ENCODE peak calls at places on chromosome 15, in eight cellular contexts. U is endothelial cell of umbilical vein, E is HepG2, A is mammary epithelial cell, T is HCT116, Z is fibroblast of lung, V is GM23248, S is H1. O is an unnamed sample.

GRCh38 chr15:63945005-63945788 is 101.1 kb downstream of the DAPK2 start:
- DNase-seq in U (peak; percentile 54), T (peak; percentile 24), S (no peak), A (peak; percentile 61), Z (peak; percentile 36), V (peak; percentile 72), E (peak; percentile 48), O (no peak)

GRCh38 chr15:63292771-63293170 is 15.4 kb downstream of the APH1B start:
- DNase-seq in E (no peak), A (no peak), V (peak; percentile 47), S (no peak), U (no peak), Z (peak; percentile 17), T (no peak), O (no peak)

GRCh38 chr15:85831415-85832113 is 36.8 kb upstream of the KLHL25 start:
- DNase-seq in E (peak; percentile 47), V (peak; percentile 77), U (peak; percentile 49), T (peak; percentile 37), S (no peak), Z (peak; percentile 34), A (peak; percentile 25), O (peak; percentile 30)

GRCh38 chr15:59300618-59301139 is 72.0 kb downstream of the MYO1E start:
- DNase-seq in A (no peak), U (no peak), E (no peak), T (no peak), Z (no peak), S (no peak), V (no peak), O (no peak)

GRCh38 chr15:80325206-80325605 is 73.2 kb upstream of the CTXND1 start:
- DNase-seq in E (no peak), U (no peak), Z (no peak), S (no peak), V (no peak), A (no peak), T (no peak), O (no peak)

GRCh38 chr15:45157974-45158373 is 28.2 kb downstream of the DUOX1 start:
- DNase-seq in V (peak; percentile 97), S (no peak), Z (peak; percentile 93), E (no peak), A (peak; percentile 94), U (no peak), T (no peak), O (peak; percentile 91)

GRCh38 chr15:39670687-39671086 is 89.8 kb downstream of the THBS1 start:
- DNase-seq in T (no peak), Z (no peak), V (no peak), E (no peak), U (no peak), A (no peak), S (no peak), O (no peak)

GRCh38 chr15:26891448-26891881 is 24.6 kb downstream of the GABRA5 start:
- DNase-seq in E (peak; percentile 36), A (peak; percentile 41), Z (peak; percentile 72), U (peak; percentile 46), V (peak; percentile 77), T (no peak), S (peak; percentile 62), O (peak; percentile 61)

GRCh38 chr15:76802411-76802810 is 102.7 kb downstream of the SCAPER start:
- DNase-seq in T (no peak), E (no peak), A (no peak), U (no peak), Z (no peak), S (no peak), V (no peak), O (no peak)

GRCh38 chr15:67241132-67241855 is 13.2 kb downstream of the AAGAB start:
- DNase-seq in Z (no peak), T (no peak), S (no peak), U (no peak), E (no peak), A (peak; percentile 14), V (no peak), O (no peak)

GRCh38 chr15:100169615-100170279 is 172.0 kb downstream of the ADAMTS17 start:
- DNase-seq in A (no peak), Z (no peak), E (no peak), S (no peak), V (no peak), T (no peak), U (no peak), O (no peak)

GRCh38 chr15:58529041-58529440 is 97.2 kb downstream of the LIPC start:
- DNase-seq in A (no peak), E (no peak), Z (no peak), S (no peak), V (no peak), T (no peak), U (peak; percentile 29), O (no peak)

GRCh38 chr15:90401499-90401898 is 13.5 kb downstream of the IQGAP1 start:
- DNase-seq in E (no peak), V (no peak), T (no peak), A (no peak), S (no peak), Z (no peak), U (peak; percentile 32), O (no peak)

GRCh38 chr15:78629716-78630065 is 8.9 kb upstream of the CHRNA3 start:
- DNase-seq in Z (no peak), V (no peak), E (no peak), T (no peak), A (no peak), S (no peak), U (no peak), O (no peak)

GRCh38 chr15:79370716-79371115 is 59.8 kb downstream of the TMED3 start:
- DNase-seq in U (no peak), A (no peak), E (no peak), S (no peak), Z (peak; percentile 90), V (peak; percentile 51), T (no peak), O (peak; percentile 90)

GRCh38 chr15:65033659-65034269 is 4.3 kb upstream of the MTFMT start:
- DNase-seq in S (no peak), U (peak; percentile 38), E (peak; percentile 63), Z (peak; percentile 40), V (peak; percentile 79), T (peak; percentile 31), A (peak; percentile 27), O (peak; percentile 22)

GRCh38 chr15:69036856-69037255 is 22.4 kb downstream of the NOX5 start:
- DNase-seq in Z (no peak), A (no peak), E (no peak), V (no peak), T (no peak), S (no peak), U (no peak), O (no peak)

GRCh38 chr15:62359416-62359815 is 194.3 kb upstream of the C2CD4B start:
- DNase-seq in A (no peak), V (peak; percentile 24), Z (no peak), T (no peak), E (no peak), S (no peak), U (no peak), O (no peak)

GRCh38 chr15:100945006-100945405 is 25.8 kb downstream of the LRRK1 start:
- DNase-seq in S (no peak), T (no peak), U (no peak), A (no peak), V (no peak), Z (no peak), E (no peak), O (no peak)

GRCh38 chr15:67927501-67928156 is 87.8 kb upstream of the RNU6-1 start:
- DNase-seq in V (peak; percentile 31), S (no peak), A (no peak), U (no peak), Z (peak; percentile 98), T (no peak), E (no peak), O (peak; percentile 96)

GRCh38 chr15:40776537-40777141 is 6.9 kb downstream of the C15orf62 start:
- DNase-seq in V (peak; percentile 96), S (no peak), Z (peak; percentile 80), U (no peak), T (no peak), A (peak; percentile 89), E (no peak), O (peak; percentile 71)

GRCh38 chr15:42687740-42688139 is 49.2 kb downstream of the CDAN1 start:
- DNase-seq in E (no peak), Z (no peak), S (no peak), V (no peak), T (no peak), U (no peak), A (no peak), O (no peak)

GRCh38 chr15:64003182-64003581 is 43.1 kb downstream of the DAPK2 start:
- DNase-seq in U (no peak), Z (no peak), A (no peak), T (no peak), V (no peak), E (no peak), S (no peak), O (no peak)

GRCh38 chr15:75723171-75723846 is 10.7 kb upstream of the CSPG4 start:
- DNase-seq in E (no peak), V (peak; percentile 36), A (peak; percentile 63), S (no peak), T (no peak), Z (no peak), U (no peak), O (no peak)
- H3K9ac ChIP-seq in E (peak overlapping the region; percentile 82), V (peak overlapping the region; percentile 68), A (peak overlapping the region; percentile 68), S (no peak overlapping the region), T (no peak overlapping the region), Z (no peak overlapping the region), U (peak overlapping the region; percentile 14), O (peak overlapping the region; percentile 73)

DNA sequence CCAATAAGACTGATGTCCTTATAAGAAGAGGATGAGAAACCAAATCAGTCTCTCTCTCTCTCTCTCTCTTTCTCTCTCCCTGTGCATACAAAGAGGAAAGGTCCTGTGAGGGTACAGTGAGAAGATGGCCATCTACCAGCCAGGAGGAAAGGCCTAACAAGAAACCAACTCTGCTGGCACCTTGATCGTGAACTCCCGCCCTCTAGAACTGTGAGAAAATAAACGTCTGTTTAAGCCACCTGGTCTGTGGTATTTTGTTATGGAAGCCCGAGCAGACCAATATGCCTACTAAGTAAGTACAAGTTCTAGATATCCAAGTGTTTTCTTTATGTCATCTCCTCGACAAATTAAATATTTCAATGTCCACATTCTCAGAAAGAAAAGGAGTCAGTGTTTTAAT is 44.9 kb upstream of the TMC3 start:
- DNase-seq in S (no peak), T (no peak), Z (no peak), A (no peak), U (no peak), V (no peak), E (no peak), O (no peak)
- TF ChIP-seq EZH2 in S (no peak), T (no peak), Z (no peak), A (no peak), U (no peak), V (no peak), E (no peak), O (no peak)

DNA sequence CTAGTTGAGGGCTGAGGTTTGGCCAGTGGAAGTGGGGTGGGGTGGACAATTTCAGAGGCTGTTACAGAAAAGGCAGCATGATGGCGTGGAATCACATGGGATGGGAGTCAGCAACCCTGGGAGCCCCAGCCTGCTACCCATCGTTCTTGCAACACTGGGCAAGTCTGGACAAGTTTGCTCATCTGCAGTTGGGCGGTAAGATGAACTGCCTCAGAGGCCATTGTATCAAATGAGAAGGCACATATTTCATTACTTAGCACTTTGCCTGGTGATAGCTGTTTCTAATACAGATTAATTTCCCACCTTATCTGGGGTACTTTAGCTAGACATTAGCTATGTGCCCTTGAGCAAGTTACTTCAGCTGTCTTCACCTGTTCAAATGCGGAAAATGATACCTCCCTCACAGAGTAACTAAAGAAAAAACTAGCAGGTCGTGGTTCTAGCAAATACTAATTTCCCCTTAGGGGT is 248.9 kb downstream of the THSD4 start:
- DNase-seq in S (no peak), E (no peak), A (peak; percentile 88), V (no peak), T (no peak), Z (no peak), U (no peak), O (no peak)
- H3K9ac ChIP-seq in S (no peak overlapping the region), E (no peak overlapping the region), A (no peak overlapping the region), V (no peak overlapping the region), T (no peak overlapping the region), Z (no peak overlapping the region), U (no peak overlapping the region), O (no peak overlapping the region)

GRCh38 chr15:52783191-52783829 is 6.8 kb downstream of the ONECUT1 start:
- DNase-seq in A (no peak), S (peak; percentile 69), Z (no peak), V (no peak), T (no peak), U (peak; percentile 33), E (no peak), O (no peak)
- TF ChIP-seq EZH2 in A (no peak), S (no peak), Z (no peak), V (peak; percentile 68), T (no peak), U (no peak), E (no peak), O (no peak)